ENCODE peak calls at places on chromosomes 11 and 22, in seven cellular contexts. U, M, R, J, Z, B and D are unnamed samples.

GRCh38 chr22:20531404-20532181 is 24.2 kb downstream of the MED15 start:
- DNase-seq in U (no peak), M (no peak), R (peak), J (no peak), Z (no peak), B (no peak), D (no peak)

GRCh38 chr11:123601136-123601535 is 53.3 kb downstream of the SCN3B start:
- DNase-seq in U (no peak), M (no peak), R (no peak), J (no peak), Z (no peak), B (no peak), D (no peak)

GRCh38 chr11:6705905-6706535 is 22.9 kb upstream of the MRPL17 start:
- DNase-seq in U (peak), M (peak), R (peak), J (peak), Z (peak), B (peak), D (no peak)

GRCh38 chr11:1155274-1155693 is 2.5 kb upstream of the MUC5AC start:
- DNase-seq in U (no peak), M (no peak), R (no peak), J (no peak), Z (no peak), B (no peak), D (no peak)

GRCh38 chr11:25423436-25424184 is 908.3 kb upstream of the ANO3 start:
- DNase-seq in U (no peak), M (no peak), R (no peak), J (no peak), Z (no peak), B (no peak), D (no peak)

GRCh38 chr11:73916435-73916834 is 34.4 kb upstream of the DNAJB13 start:
- DNase-seq in U (no peak), M (no peak), R (no peak), J (no peak), Z (no peak), B (no peak), D (no peak)

GRCh38 chr11:77174559-77174958 is 46.5 kb downstream of the MYO7A start:
- DNase-seq in U (no peak), M (no peak), R (no peak), J (no peak), Z (no peak), B (peak), D (no peak)

GRCh38 chr11:117658809-117659208 is 138.2 kb downstream of the DSCAML1 start:
- DNase-seq in U (no peak), M (no peak), R (no peak), J (no peak), Z (no peak), B (no peak), D (no peak)

GRCh38 chr11:73147771-73148681 is 5.9 kb upstream of the FCHSD2 start:
- DNase-seq in U (peak), M (no peak), R (peak), J (no peak), Z (no peak), B (no peak), D (no peak)

GRCh38 chr11:43942651-43943356 is 367 bp downstream of the C11orf96 start:
- DNase-seq in U (no peak), M (no peak), R (peak), J (peak), Z (peak), B (no peak), D (no peak)

GRCh38 chr22:20441631-20442484 is 4.2 kb upstream of the SCARF2 start:
- DNase-seq in U (no peak), M (no peak), R (no peak), J (no peak), Z (no peak), B (no peak), D (no peak)

GRCh38 chr22:32700186-32700882 is 101.2 kb upstream of the TIMP3 start:
- DNase-seq in U (no peak), M (no peak), R (no peak), J (no peak), Z (no peak), B (no peak), D (no peak)

GRCh38 chr22:39984006-39984405 is 10.7 kb upstream of the FAM83F start:
- DNase-seq in U (no peak), M (no peak), R (no peak), J (no peak), Z (no peak), B (no peak), D (no peak)

GRCh38 chr22:30863161-30863833 is 105.3 kb downstream of the MORC2 start:
- DNase-seq in U (no peak), M (no peak), R (no peak), J (no peak), Z (no peak), B (no peak), D (no peak)

GRCh38 chr22:19718255-19719054 is 4.2 kb downstream of the SEPTIN5 start:
- DNase-seq in U (no peak), M (peak), R (no peak), J (no peak), Z (no peak), B (no peak), D (no peak)

GRCh38 chr11:118911113-118911879 is 14.4 kb downstream of the BCL9L start:
- DNase-seq in U (peak), M (no peak), R (no peak), J (peak), Z (peak), B (no peak), D (no peak)

GRCh38 chr11:14082338-14082737 is 119.8 kb downstream of the SPON1 start:
- DNase-seq in U (no peak), M (no peak), R (no peak), J (no peak), Z (no peak), B (no peak), D (no peak)

GRCh38 chr22:32660292-32660691 is 141.2 kb upstream of the TIMP3 start:
- DNase-seq in U (peak), M (peak), R (no peak), J (peak), Z (peak), B (peak), D (peak)

GRCh38 chr11:78784321-78785061 is 209.8 kb upstream of the NARS2 start:
- DNase-seq in U (no peak), M (no peak), R (no peak), J (no peak), Z (no peak), B (no peak), D (no peak)

GRCh38 chr11:76589945-76590630 is 80.5 kb downstream of the LRRC32 start:
- DNase-seq in U (no peak), M (no peak), R (no peak), J (no peak), Z (no peak), B (no peak), D (no peak)

GRCh38 chr11:8262552-8263108 is 1.0 kb downstream of the LMO1 start:
- DNase-seq in U (peak), M (peak), R (peak), J (peak), Z (peak), B (peak), D (no peak)

GRCh38 chr11:65502852-65503603 is 4.2 kb downstream of the MALAT1 start:
- DNase-seq in U (no peak), M (peak), R (peak), J (no peak), Z (no peak), B (no peak), D (no peak)

GRCh38 chr11:27423125-27423524 is 49.5 kb downstream of the LGR4 start:
- DNase-seq in U (no peak), M (no peak), R (no peak), J (no peak), Z (no peak), B (no peak), D (peak)

GRCh38 chr11:107018274-107018901 is at the start of gene GUCY1A2:
- DNase-seq in U (no peak), M (no peak), R (no peak), J (no peak), Z (peak), B (peak), D (no peak)

GRCh38 chr22:39314251-39314971 is 5.0 kb downstream of the RPL3 start:
- DNase-seq in U (no peak), M (no peak), R (no peak), J (peak), Z (peak), B (no peak), D (no peak)

GRCh38 chr11:127919206-127920000 is 668.0 kb downstream of the ETS1 start:
- DNase-seq in U (peak), M (no peak), R (peak), J (peak), Z (peak), B (no peak), D (no peak)

GRCh38 chr11:2367266-2368160 is 9.6 kb upstream of the CD81 start:
- DNase-seq in U (no peak), M (no peak), R (no peak), J (no peak), Z (no peak), B (no peak), D (no peak)

GRCh38 chr22:44889233-44889878 is 120.4 kb downstream of the PHF21B start:
- DNase-seq in U (no peak), M (no peak), R (no peak), J (no peak), Z (no peak), B (no peak), D (no peak)

GRCh38 chr22:23431337-23432072 is 148.6 kb downstream of the IGLL1 start:
- DNase-seq in U (no peak), M (no peak), R (no peak), J (no peak), Z (no peak), B (no peak), D (no peak)

GRCh38 chr11:82494988-82495432 is 238.7 kb downstream of the FAM181B start:
- DNase-seq in U (no peak), M (no peak), R (no peak), J (no peak), Z (no peak), B (no peak), D (no peak)

GRCh38 chr11:13033760-13034533 is 24.8 kb downstream of the RASSF10 start:
- DNase-seq in U (no peak), M (peak), R (no peak), J (no peak), Z (no peak), B (no peak), D (no peak)